ENCODE peak calls at places on chromosome 22, in ten cellular contexts. T is AG04450, N is body of pancreas, Y is right lobe of liver, G is heart right ventricle, S is cardiac muscle cell, P is PC-9, O is mesenchymal stem cell, C is right cardiac atrium, X is pancreas. J is an unnamed sample.

GRCh38 chr22:36760716-36761115 is 15.2 kb downstream of the IFT27 start:
- DNase-seq in T (no peak), N (no peak), Y (no peak), G (no peak), S (no peak), P (no peak), O (no peak), C (no peak), X (no peak), J (no peak)

GRCh38 chr22:44407404-44408226 is 90.4 kb downstream of the RTL6 start:
- DNase-seq in T (no peak), N (peak; percentile 52), Y (no peak), G (no peak), S (no peak), P (no peak), O (no peak), C (peak; percentile 7), X (no peak), J (no peak)

GRCh38 chr22:35552846-35553245 is 12.2 kb downstream of the RASD2 start:
- DNase-seq in T (no peak), N (no peak), Y (no peak), G (no peak), S (no peak), P (no peak), O (no peak), C (no peak), X (no peak), J (no peak)

GRCh38 chr22:44823396-44823795 is 71.0 kb downstream of the ARHGAP8 start:
- DNase-seq in T (no peak), N (no peak), Y (no peak), G (no peak), S (no peak), P (no peak), O (no peak), C (peak; percentile 19), X (no peak), J (no peak)

GRCh38 chr22:25067851-25068421 is 115.4 kb downstream of the KIAA1671 start:
- DNase-seq in T (no peak), N (peak; percentile 26), Y (no peak), G (no peak), S (no peak), P (no peak), O (no peak), C (no peak), X (no peak), J (no peak)

GRCh38 chr22:25829808-25830777 is 88.1 kb downstream of the MYO18B start:
- DNase-seq in T (no peak), N (peak; percentile 21), Y (no peak), G (no peak), S (no peak), P (no peak), O (no peak), C (no peak), X (peak; percentile 7), J (no peak)

GRCh38 chr22:26273011-26273675 is 103.9 kb downstream of the SEZ6L start:
- DNase-seq in T (no peak), N (no peak), Y (no peak), G (no peak), S (no peak), P (no peak), O (no peak), C (no peak), X (no peak), J (no peak)

GRCh38 chr22:32544953-32545558 is 70.4 kb downstream of the FBXO7 start:
- DNase-seq in T (no peak), N (no peak), Y (no peak), G (no peak), S (no peak), P (peak; percentile 33), O (peak; percentile 49), C (no peak), X (no peak), J (no peak)

GRCh38 chr22:25068701-25069100 is 116.2 kb downstream of the KIAA1671 start:
- DNase-seq in T (no peak), N (no peak), Y (no peak), G (no peak), S (no peak), P (no peak), O (no peak), C (no peak), X (no peak), J (no peak)

GRCh38 chr22:44859641-44860040 is 107.3 kb downstream of the ARHGAP8 start:
- DNase-seq in T (no peak), N (no peak), Y (no peak), G (no peak), S (no peak), P (no peak), O (no peak), C (no peak), X (no peak), J (no peak)

GRCh38 chr22:29073618-29074275 is 912 bp downstream of the KREMEN1 start:
- DNase-seq in T (no peak), N (peak; percentile 51), Y (peak; percentile 65), G (peak; percentile 61), S (peak; percentile 65), P (no peak), O (peak; percentile 50), C (peak; percentile 82), X (peak; percentile 40), J (no peak)

GRCh38 chr22:28172948-28173360 is 253.9 kb upstream of the PITPNB start:
- DNase-seq in T (no peak), N (no peak), Y (no peak), G (no peak), S (no peak), P (peak; percentile 92), O (no peak), C (no peak), X (no peak), J (peak; percentile 89)

GRCh38 chr22:27212617-27213177 is 555.3 kb downstream of the MIAT start:
- DNase-seq in T (peak; percentile 98), N (peak; percentile 90), Y (no peak), G (peak; percentile 16), S (peak; percentile 60), P (no peak), O (peak; percentile 100), C (peak; percentile 71), X (peak; percentile 79), J (peak; percentile 52)

GRCh38 chr22:44685384-44686056 is 16.5 kb upstream of the PRR5 start:
- DNase-seq in T (no peak), N (peak; percentile 48), Y (no peak), G (peak; percentile 42), S (no peak), P (no peak), O (peak; percentile 73), C (no peak), X (peak; percentile 25), J (peak; percentile 93)

GRCh38 chr22:43162412-43163150 is 11.2 kb downstream of the TSPO start:
- DNase-seq in T (no peak), N (no peak), Y (no peak), G (no peak), S (no peak), P (no peak), O (no peak), C (no peak), X (no peak), J (no peak)
- H3K27ac ChIP-seq in T (no peak overlapping the region), N (no peak overlapping the region), Y (no peak overlapping the region), G (no peak overlapping the region), S (no peak overlapping the region), P (no peak overlapping the region), O (no peak overlapping the region), C (no peak overlapping the region), X (no peak overlapping the region), J (no peak overlapping the region)

GRCh38 chr22:21940521-21940920 is 12.1 kb downstream of the PPM1F start:
- DNase-seq in T (no peak), N (peak; percentile 54), Y (no peak), G (no peak), S (no peak), P (no peak), O (no peak), C (peak; percentile 71), X (no peak), J (no peak)
- H3K27ac ChIP-seq in T (no peak overlapping the region), N (no peak overlapping the region), Y (peak overlapping the region; percentile 93), G (peak overlapping the region; percentile 95), S (no peak overlapping the region), P (no peak overlapping the region), O (no peak overlapping the region), C (peak overlapping the region; percentile 43), X (no peak overlapping the region), J (no peak overlapping the region)

DNA sequence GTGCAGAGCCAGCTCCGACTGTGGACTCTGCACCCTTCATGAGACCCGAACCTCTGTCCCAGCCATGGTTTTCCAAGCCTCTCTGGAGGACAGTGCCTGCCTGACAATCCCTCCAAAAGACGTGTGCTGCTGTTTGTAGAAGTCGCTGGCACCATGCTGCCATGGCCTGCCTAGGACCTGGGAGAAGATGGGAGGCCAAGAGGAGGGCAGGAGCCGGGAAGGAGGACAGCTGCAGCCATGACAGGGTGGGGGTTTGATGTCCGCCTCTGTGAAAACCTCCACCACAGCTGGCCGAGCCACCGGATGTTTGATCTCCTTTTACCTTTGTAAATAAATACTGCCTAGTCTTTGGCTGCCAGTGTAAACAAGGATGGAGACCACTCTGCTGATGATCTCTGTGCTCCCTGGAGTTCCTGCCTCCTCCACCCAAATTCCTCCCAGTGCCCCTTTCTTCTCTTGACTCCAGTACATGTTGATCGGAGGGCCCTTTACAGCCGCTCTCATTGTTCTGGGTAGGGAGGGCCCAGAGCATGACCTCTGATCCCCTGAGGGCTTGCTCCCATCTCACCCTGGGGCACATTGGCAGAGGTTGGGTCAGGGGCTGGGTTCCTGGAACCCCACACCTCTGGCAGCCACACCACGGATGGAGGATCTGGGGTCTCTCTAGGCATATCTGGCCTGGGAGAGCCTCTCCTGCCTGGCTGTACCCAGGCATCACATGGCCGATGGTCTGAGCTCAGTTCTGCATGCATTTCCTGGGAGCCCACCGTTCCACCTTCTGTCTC is 66.9 kb downstream of the BCR start:
- DNase-seq in T (no peak), N (no peak), Y (no peak), G (no peak), S (no peak), P (no peak), O (no peak), C (peak; percentile 27), X (no peak), J (no peak)
- H3K27ac ChIP-seq in T (no peak overlapping the region), N (no peak overlapping the region), Y (no peak overlapping the region), G (no peak overlapping the region), S (no peak overlapping the region), P (no peak overlapping the region), O (no peak overlapping the region), C (no peak overlapping the region), X (no peak overlapping the region), J (no peak overlapping the region)

GRCh38 chr22:19119949-19120348 is 2.3 kb downstream of the DGCR2 start:
- DNase-seq in T (no peak), N (no peak), Y (no peak), G (no peak), S (no peak), P (no peak), O (no peak), C (no peak), X (no peak), J (no peak)

GRCh38 chr22:19122143-19122751 is at the start of gene DGCR2:
- DNase-seq in T (peak; percentile 87), N (peak; percentile 96), Y (peak; percentile 99), G (peak; percentile 98), S (peak; percentile 99), P (peak; percentile 67), O (peak; percentile 95), C (peak; percentile 99), X (peak; percentile 96), J (peak; percentile 74)

GRCh38 chr22:19122752-19123492 is 710 bp upstream of the DGCR2 start:
- DNase-seq in T (no peak), N (peak; percentile 39), Y (no peak), G (no peak), S (peak; percentile 61), P (no peak), O (no peak), C (no peak), X (no peak), J (no peak)

GRCh38 chr22:19121631-19122142 is 525 bp downstream of the DGCR2 start:
- DNase-seq in T (no peak), N (peak; percentile 74), Y (peak; percentile 69), G (peak; percentile 65), S (peak; percentile 68), P (no peak), O (no peak), C (peak; percentile 82), X (peak; percentile 67), J (no peak)

GRCh38 chr22:19120829-19121630 is 1.2 kb downstream of the DGCR2 start:
- DNase-seq in T (no peak), N (peak; percentile 83), Y (peak; percentile 77), G (no peak), S (peak; percentile 28), P (peak; percentile 78), O (peak; percentile 69), C (no peak), X (peak; percentile 74), J (no peak)
- H3K27ac ChIP-seq in T (no peak overlapping the region), N (peak overlapping the region; percentile 94), Y (peak overlapping the region; percentile 70), G (peak overlapping the region; percentile 93), S (peak overlapping the region; percentile 93), P (peak overlapping the region; percentile 53), O (peak overlapping the region; percentile 50), C (peak overlapping the region; percentile 94), X (peak overlapping the region; percentile 95), J (peak overlapping the region; percentile 81)

J was measured in epithelial cell of prostate.